ENCODE peak calls at places on chromosome 13, in six cellular contexts. E is IMR-90, V is transverse colon, S is stomach, X is Panc1, B is progenitor cell of endocrine pancreas. N is an unnamed sample.

GRCh38 chr13:50631041-50631440 is 212.5 kb downstream of the DLEU7 start:
- DNase-seq in V (no peak), X (no peak), S (no peak), B (no peak), E (no peak), N (no peak)

GRCh38 chr13:49587311-49587847 is 2.0 kb upstream of the RCBTB1 start:
- DNase-seq in X (no peak), B (no peak), S (no peak), E (peak), V (no peak), N (no peak)

GRCh38 chr13:110396913-110397379 is 89.9 kb downstream of the COL4A2 start:
- DNase-seq in E (peak), X (no peak), V (peak), B (no peak), S (peak), N (no peak)

GRCh38 chr13:106302011-106302410 is 233.5 kb downstream of the EFNB2 start:
- DNase-seq in V (no peak), B (no peak), S (no peak), X (no peak), E (no peak), N (no peak)

GRCh38 chr13:51803422-51804294 is at the start of gene DHRS12:
- DNase-seq in V (peak), E (peak), X (no peak), S (peak), B (peak), N (peak)

GRCh38 chr13:71137106-71137505 is 729.9 kb downstream of the DACH1 start:
- DNase-seq in E (no peak), X (no peak), S (no peak), B (no peak), V (no peak), N (no peak)

GRCh38 chr13:36432106-36432544 is at the start of gene CCNA1:
- DNase-seq in B (peak), X (no peak), E (no peak), S (peak), V (no peak), N (peak)

GRCh38 chr13:25927966-25928365 is 123.8 kb downstream of the SHISA2 start:
- DNase-seq in X (no peak), S (no peak), V (no peak), E (no peak), B (no peak), N (no peak)

GRCh38 chr13:97945792-97946419 is 7.6 kb upstream of the IPO5 start:
- DNase-seq in X (no peak), E (peak), V (no peak), B (no peak), S (no peak), N (no peak)
- TF ChIP-seq CTCF in X (no peak), E (no peak), V (no peak), B (no peak), S (no peak), N (no peak)

GRCh38 chr13:64274481-64275217 is 2859.0 kb upstream of the PCDH20 start:
- DNase-seq in B (no peak), E (peak), S (no peak), V (no peak), X (no peak), N (no peak)
- TF ChIP-seq CTCF in B (no peak), E (no peak), S (no peak), V (no peak), X (no peak), N (no peak)

GRCh38 chr13:100088648-100089601 is at the start of gene PCCA:
- DNase-seq in V (peak), X (peak), S (peak), E (peak), B (peak), N (peak)
- TF ChIP-seq CTCF in V (no peak), X (no peak), S (no peak), E (no peak), B (no peak), N (no peak)

GRCh38 chr13:111604087-111604486 is 283.6 kb downstream of the TEX29 start:
- DNase-seq in B (no peak), S (no peak), E (no peak), X (no peak), V (no peak), N (no peak)
- TF ChIP-seq CTCF in B (no peak), S (no peak), E (no peak), X (peak), V (no peak), N (no peak)

GRCh38 chr13:27283906-27284523 is 13.4 kb downstream of the RASL11A start:
- DNase-seq in B (no peak), X (no peak), V (peak), E (no peak), S (no peak), N (no peak)
- TF ChIP-seq CTCF in B (no peak), X (peak), V (no peak), E (peak), S (peak), N (peak)

GRCh38 chr13:85798999-85799646 is at the start of gene SLITRK6:
- DNase-seq in S (no peak), E (peak), X (peak), B (no peak), V (no peak), N (no peak)
- TF ChIP-seq CTCF in S (no peak), E (peak), X (peak), B (no peak), V (no peak), N (no peak)

GRCh38 chr13:28796938-28797257 is 23.2 kb upstream of the MTUS2 start:
- DNase-seq in S (no peak), X (no peak), E (no peak), V (no peak), B (no peak), N (no peak)
- TF ChIP-seq CTCF in S (no peak), X (peak), E (no peak), V (no peak), B (no peak), N (no peak)

DNA sequence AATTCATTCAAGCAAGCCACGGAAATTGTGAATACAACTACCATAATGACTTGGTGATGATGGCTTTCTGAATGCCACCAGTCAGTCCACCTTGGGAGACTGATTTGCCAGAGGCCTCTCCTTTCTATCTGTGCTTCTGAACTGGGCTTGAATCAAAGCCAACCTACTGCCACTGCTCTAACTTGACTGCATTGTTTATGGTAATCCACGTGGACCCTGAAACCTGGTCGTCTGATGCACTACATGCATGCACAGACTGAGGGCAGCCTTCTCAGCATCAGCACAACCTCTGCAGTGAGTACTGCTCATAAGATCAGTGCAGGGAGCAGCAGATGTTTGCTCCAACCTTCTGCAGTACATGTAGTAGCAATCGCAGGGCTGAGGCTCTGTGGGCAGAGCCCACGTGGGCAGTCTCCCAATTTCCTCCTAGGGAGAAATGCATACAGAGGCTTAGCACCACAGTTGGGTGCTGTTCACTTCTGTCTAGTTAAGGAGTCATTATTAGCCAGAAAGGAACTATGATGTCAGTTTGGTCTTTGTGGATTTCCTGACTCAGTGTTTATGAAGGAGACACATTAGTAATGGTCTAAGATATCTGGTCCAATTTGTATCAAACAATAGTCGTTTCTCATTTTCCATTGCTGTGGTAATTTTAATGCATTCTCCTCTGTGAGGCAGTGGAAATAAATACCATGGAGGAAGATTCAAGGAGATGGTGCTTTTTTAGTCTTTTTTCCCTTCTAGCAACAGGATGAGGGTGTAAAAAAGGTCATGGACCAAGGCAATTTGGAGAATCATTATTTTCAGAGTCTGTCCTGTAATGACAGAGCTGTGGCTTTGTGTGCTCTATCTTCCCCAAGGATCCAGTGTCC is 82.5 kb downstream of the AKAP11 start:
- DNase-seq in S (no peak), B (no peak), V (no peak), X (no peak), E (peak), N (peak)
- TF ChIP-seq CTCF in S (no peak), B (no peak), V (no peak), X (no peak), E (no peak), N (peak)

N was measured in GM06990.